ENCODE peak calls at places on chromosomes 3 and 15, in four cellular contexts. U, M, K and B are unnamed samples. For H3K4me1, the result is how much of the 10 kb centered on the place peaks cover.

GRCh38 chr3:127009531-127009930 is 26.6 kb downstream of the PLXNA1 start:
- DNase-seq in U (no peak), M (no peak), K (no peak), B (no peak)

GRCh38 chr15:40328711-40329240 is 5.3 kb downstream of the INAFM2 start:
- DNase-seq in U (no peak), M (no peak), K (no peak), B (no peak)

GRCh38 chr3:120170223-120170622 is 76.0 kb upstream of the GSK3B start:
- DNase-seq in U (no peak), M (no peak), K (no peak), B (no peak)

GRCh38 chr3:171419457-171419856 is 40.7 kb downstream of the TNIK start:
- DNase-seq in U (no peak), M (no peak), K (no peak), B (no peak)

GRCh38 chr3:14913926-14914776 is 33.2 kb upstream of the NR2C2 start:
- DNase-seq in U (no peak), M (no peak), K (no peak), B (no peak)

GRCh38 chr3:106765342-106765741 is 611.9 kb upstream of the CCDC54 start:
- DNase-seq in U (no peak), M (no peak), K (no peak), B (no peak)

GRCh38 chr3:142028174-142028833 is 121.0 kb downstream of the TFDP2 start:
- DNase-seq in U (no peak), M (peak), K (no peak), B (no peak)

GRCh38 chr3:142385078-142385477 is 62.8 kb downstream of the XRN1 start:
- DNase-seq in U (no peak), M (no peak), K (no peak), B (no peak)

GRCh38 chr3:159787191-159787590 is 201.4 kb upstream of the IL12A start:
- DNase-seq in U (no peak), M (no peak), K (no peak), B (no peak)
- H3K4me1 ChIP-seq in U (under half), M (under half), K (under half), B (half or more)

DNA sequence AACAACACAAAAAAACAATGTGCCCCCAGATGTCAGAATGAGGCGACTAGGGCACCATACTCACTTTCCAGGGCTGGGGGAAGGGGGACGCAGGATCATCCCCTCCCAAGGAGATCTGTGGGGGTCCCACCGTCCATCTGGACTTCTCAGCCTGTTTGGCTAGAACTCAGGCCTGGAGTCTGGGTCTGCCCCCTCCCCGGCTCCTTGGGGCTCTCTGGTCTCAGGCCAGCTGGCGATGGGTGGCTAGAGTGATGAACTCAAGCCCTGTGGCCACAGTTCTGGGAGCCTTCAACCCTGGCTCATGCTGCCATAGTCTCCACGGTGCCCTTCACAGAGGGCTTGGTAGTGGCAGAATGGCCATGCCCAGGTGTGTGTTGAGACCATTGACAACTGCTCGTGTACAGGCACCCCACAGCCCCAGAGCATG is 13.6 kb downstream of the ZBTB47 start:
- DNase-seq in U (no peak), M (no peak), K (no peak), B (no peak)
- H3K27ac ChIP-seq in U (no peak), M (no peak), K (no peak), B (no peak)

DNA sequence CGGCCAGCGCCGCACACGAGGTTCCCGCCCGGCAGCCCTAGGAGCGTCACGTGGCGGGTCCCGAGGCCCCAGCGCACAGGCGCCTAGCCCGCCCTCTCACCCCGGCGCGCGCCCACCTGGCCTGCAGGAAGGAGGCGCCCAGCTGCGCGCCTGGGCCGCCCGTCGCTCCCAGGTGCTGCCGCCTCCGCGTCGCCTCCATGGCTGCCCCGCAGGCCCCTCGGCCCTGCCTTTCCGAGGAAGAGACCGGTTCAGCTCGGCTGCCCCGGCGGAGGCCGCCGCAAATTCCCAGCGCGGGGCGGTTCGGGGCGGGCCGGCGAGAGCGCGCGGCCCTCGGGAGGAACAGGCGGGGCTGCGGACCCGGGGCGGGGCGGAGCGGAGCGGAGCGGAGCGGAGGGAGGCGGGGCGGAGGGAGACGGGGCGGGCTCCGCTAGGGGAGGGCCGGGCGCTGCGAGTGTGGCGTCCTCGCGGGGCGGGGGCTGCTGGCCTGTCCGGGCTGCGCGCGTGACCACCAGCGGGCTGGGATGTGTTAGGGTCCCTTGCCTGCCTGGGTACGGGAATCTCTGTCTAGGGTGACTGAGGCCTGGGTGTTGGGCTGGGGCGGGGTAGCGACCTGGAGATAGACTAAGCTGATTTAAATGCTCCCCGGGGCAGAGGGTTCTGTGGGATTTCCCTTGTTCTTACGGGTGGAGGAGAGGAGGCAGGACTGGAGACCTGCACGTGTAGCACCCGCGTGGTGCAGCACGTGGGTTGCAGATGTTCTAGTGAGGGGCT is at the start of gene CLN6:
- DNase-seq in U (peak), M (peak), K (peak), B (peak)
- TF ChIP-seq POLR2A in U (peak), M (peak), K (no peak), B (no peak)

GRCh38 chr15:90003736-90004135 is 2.6 kb downstream of the ZNF710 start:
- DNase-seq in U (no peak), M (no peak), K (no peak), B (no peak)
- H3K4me1 ChIP-seq in U (half or more), M (under half), K (half or more), B (half or more)

DNA sequence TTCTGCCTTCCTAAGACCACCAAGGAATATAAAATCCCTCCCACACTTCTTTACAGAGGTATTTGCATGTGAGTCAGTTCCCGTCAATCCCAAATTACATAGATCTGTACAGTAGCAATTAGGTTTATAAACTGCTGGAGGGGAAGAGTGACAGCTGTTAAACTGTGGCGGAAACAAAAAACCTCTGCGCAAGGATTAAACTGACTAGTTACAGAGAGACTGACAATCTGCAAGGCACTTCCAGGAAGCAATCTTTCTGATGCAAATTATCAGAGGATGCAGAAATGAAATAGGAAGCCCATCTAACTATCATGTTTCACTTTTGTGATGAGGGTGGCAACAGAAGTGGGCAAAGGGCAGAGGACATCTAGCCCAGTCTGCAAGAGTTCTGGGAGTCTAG is 150.4 kb downstream of the RTP4 start:
- DNase-seq in U (no peak), M (no peak), K (no peak), B (no peak)
- H3K27ac ChIP-seq in U (no peak), M (no peak), K (no peak), B (no peak)

DNA sequence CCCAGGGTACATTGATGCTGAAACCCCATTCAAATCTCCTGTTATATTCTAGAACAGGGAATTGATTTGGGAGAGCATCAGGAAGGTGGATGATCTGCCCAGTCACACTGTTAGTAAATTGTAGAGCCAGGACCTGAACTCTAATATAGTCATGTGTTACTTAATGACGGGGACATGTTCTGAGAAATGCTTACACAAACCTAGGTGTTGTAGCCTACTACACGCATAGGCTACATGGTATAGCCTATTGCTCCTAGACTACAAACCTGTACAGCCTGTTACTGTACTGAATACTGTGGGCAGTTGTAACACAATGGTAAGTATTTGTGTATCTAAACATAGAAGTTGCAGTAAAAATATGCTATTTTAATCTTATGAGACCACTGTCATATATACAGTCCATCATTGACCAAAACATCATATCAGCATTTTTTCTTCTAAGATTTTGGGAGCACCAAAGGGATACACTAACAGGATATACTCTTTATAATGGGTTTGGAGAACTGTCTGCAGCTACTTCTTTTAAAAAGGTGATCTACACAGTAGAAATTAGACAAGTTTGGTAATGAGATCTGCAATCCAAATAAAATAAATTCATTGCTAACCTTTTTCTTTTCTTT is 5.8 kb downstream of the B2M start:
- DNase-seq in U (no peak), M (no peak), K (no peak), B (no peak)
- TF ChIP-seq POLR2A in U (no peak), M (no peak), K (no peak), B (no peak)

GRCh38 chr15:60477164-60477563 is 1.8 kb downstream of the ICE2 start:
- DNase-seq in U (no peak), M (no peak), K (no peak), B (no peak)

GRCh38 chr15:60478633-60479360 is at the start of gene ICE2:
- DNase-seq in U (peak), M (peak), K (peak), B (peak)

GRCh38 chr15:60476713-60477112 is 2.2 kb downstream of the ICE2 start:
- DNase-seq in U (no peak), M (no peak), K (no peak), B (no peak)

GRCh38 chr15:60479361-60479684 is 381 bp upstream of the ICE2 start:
- DNase-seq in U (no peak), M (no peak), K (no peak), B (no peak)

DNA sequence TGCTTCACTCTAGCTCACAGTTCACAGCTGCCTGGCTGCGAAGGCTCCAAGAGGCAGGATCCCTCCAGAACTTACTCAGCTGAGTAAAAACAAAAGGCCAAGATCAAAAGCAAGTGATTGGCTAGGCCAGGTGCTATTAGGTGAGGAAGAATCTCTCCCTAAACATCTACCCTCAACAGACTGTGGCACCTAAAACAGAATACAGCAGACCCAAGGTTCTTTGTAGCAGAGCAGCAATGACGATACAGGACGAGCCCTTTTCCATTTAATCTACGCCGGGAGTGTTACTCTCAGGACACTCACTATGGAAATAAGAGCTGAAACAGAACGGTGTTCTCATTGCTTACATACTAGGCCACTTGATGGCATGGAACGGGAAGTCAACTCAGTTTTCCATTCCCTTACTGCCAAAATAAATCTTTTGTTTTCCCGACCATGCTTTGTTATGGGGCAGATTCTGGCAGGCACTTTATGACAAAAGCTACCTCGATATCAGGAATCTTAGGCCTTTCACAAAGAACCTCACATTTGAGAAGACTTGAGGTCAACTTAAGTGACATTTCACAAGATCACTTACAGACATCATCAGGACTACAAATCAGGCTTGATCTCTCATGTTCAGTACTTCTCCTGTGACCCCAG is 830 bp downstream of the ICE2 start:
- DNase-seq in U (no peak), M (no peak), K (no peak), B (no peak)
- H3K4me1 ChIP-seq in U (under half), M (under half), K (half or more), B (under half)

GRCh38 chr15:81297580-81298575 is 26.1 kb downstream of the STARD5 start:
- DNase-seq in U (no peak), M (no peak), K (peak), B (no peak)
- H3K27ac ChIP-seq in U (peak), M (no peak), K (peak), B (peak)

GRCh38 chr15:78438595-78439285 is 724 bp downstream of the IREB2 start:
- DNase-seq in U (no peak), M (no peak), K (no peak), B (no peak)
- TF ChIP-seq POLR2A in U (no peak), M (no peak), K (no peak), B (no peak)